ENCODE peak calls at places on chromosomes 7 and 10, in five cellular contexts. U is HCT116, E is MM.1S, Z is PC-3, G is neural progenitor cell. B is an unnamed sample.

GRCh38 chr10:1461016-1461415 is 276.3 kb downstream of the ADARB2 start:
- DNase-seq in U (no peak), E (no peak), Z (no peak), G (no peak), B (no peak)

GRCh38 chr7:24896031-24896433 is 83.9 kb downstream of the OSBPL3 start:
- DNase-seq in U (no peak), E (peak), Z (no peak), G (no peak), B (no peak)

GRCh38 chr10:17175551-17175950 is 25.9 kb downstream of the TRDMT1 start:
- DNase-seq in U (no peak), E (no peak), Z (no peak), G (peak), B (peak)

GRCh38 chr10:89355373-89355772 is 22.5 kb upstream of the IFIT1B start:
- DNase-seq in U (no peak), E (no peak), Z (peak), G (no peak), B (peak)

GRCh38 chr10:100364735-100365391 is 17.8 kb downstream of the SCD start:
- DNase-seq in U (peak), E (no peak), Z (peak), G (no peak), B (peak)

GRCh38 chr10:122140941-122141623 is 130.0 kb upstream of the BTBD16 start:
- DNase-seq in U (peak), E (no peak), Z (peak), G (no peak), B (peak)

GRCh38 chr7:42913591-42913990 is 1.7 kb upstream of the C7orf25 start:
- DNase-seq in U (no peak), E (peak), Z (no peak), G (no peak), B (peak)

GRCh38 chr7:99021941-99022560 is 121.9 kb downstream of the SMURF1 start:
- DNase-seq in U (no peak), E (no peak), Z (peak), G (no peak), B (no peak)

GRCh38 chr7:137703291-137704010 is 143.3 kb downstream of the DGKI start:
- DNase-seq in U (no peak), E (no peak), Z (no peak), G (no peak), B (peak)

GRCh38 chr7:101772508-101773306 is 44.7 kb upstream of the CUX1 start:
- DNase-seq in U (no peak), E (no peak), Z (no peak), G (no peak), B (no peak)

GRCh38 chr10:16828114-16828568 is 10.9 kb upstream of the RSU1 start:
- DNase-seq in U (peak), E (peak), Z (peak), G (peak), B (peak)

GRCh38 chr10:84333864-84334451 is 5.6 kb downstream of the CCSER2 start:
- DNase-seq in U (no peak), E (peak), Z (no peak), G (no peak), B (peak)

GRCh38 chr10:102394801-102395676 is 466 bp upstream of the NFKB2 start:
- DNase-seq in U (peak), E (peak), Z (peak), G (peak), B (peak)
- TF ChIP-seq EZH2phosphoT487 in U (no peak), E (no peak), Z (no peak), G (no peak), B (no peak)

GRCh38 chr7:140635821-140636220 is 4.8 kb downstream of the DENND2A start:
- DNase-seq in U (no peak), E (no peak), Z (no peak), G (no peak), B (no peak)

GRCh38 chr7:140640060-140640611 is 477 bp downstream of the DENND2A start:
- DNase-seq in U (no peak), E (no peak), Z (peak), G (peak), B (peak)

GRCh38 chr7:140639366-140640053 is 1.1 kb downstream of the DENND2A start:
- DNase-seq in U (no peak), E (no peak), Z (peak), G (peak), B (peak)

GRCh38 chr7:140640727-140641531 is at the start of gene DENND2A:
- DNase-seq in U (no peak), E (no peak), Z (peak), G (peak), B (peak)

GRCh38 chr7:140638311-140638791 is 2.3 kb downstream of the DENND2A start:
- DNase-seq in U (no peak), E (no peak), Z (peak), G (peak), B (peak)
- H3K9ac ChIP-seq in U (no peak), E (no peak), Z (no peak), G (no peak), B (peak)

GRCh38 chr10:127195041-127195506 is 1.3 kb downstream of the INSYN2A start:
- DNase-seq in U (no peak), E (no peak), Z (no peak), G (peak), B (peak)
- TF ChIP-seq EZH2 in U (no peak), E (no peak), Z (no peak), G (no peak), B (no peak)

DNA sequence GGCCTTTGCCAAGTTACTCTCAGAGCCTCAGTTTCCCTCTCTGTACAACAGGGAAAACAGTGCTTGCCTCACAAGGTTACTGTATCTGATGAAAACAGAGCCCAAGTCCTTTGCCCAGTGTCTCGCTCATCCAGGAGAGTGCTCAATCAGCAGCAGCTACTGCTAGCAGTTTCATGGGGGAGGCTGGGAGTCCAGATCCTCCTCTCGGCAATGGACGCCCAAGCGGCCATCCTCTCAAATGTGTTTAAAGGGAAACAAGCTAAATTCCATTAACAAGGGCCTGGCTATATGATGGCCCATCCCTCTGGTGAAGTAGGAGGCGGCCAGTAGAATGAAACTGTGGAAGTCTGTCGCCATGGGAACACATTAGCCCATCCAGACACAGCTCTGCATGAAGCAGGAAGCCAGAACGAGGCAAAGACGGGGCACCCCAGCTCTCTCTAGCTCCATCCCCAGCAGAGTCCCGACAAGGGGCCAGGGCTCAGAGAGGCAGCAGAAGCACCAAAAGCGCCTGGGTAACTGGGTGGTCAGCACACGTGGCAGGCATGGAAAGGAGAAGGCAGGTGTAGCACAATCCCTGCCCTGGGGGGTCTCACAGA is 35.2 kb downstream of the FAM53B start:
- DNase-seq in U (no peak), E (no peak), Z (no peak), G (peak), B (no peak)
- TF ChIP-seq EZH2phosphoT487 in U (no peak), E (no peak), Z (no peak), G (no peak), B (no peak)

GRCh38 chr10:69407621-69408301 is 9.0 kb downstream of the TACR2 start:
- DNase-seq in U (no peak), E (peak), Z (peak), G (peak), B (no peak)
- H3K9ac ChIP-seq in U (peak), E (peak), Z (peak), G (no peak), B (peak)

DNA sequence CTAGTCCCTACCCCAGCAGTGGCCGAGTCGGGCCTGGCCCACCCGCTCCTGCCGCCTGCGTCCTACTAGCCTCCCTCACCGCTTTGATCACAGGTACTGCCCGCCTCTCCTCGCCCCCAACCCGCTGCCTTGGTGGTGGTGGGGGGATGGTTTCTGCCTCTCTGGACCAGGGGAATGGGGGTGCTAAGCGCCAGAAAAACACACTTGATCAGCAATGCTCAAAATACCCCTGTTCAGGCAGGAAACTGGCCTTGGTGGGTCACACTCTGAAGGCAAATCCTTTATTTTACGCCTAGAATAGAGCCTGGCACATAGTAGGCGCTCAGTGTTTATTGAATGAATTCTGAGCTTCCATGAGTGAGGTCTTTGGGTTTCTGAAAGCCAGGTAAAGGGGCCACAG is 1.0 kb upstream of the CRTAC1 start:
- DNase-seq in U (no peak), E (no peak), Z (no peak), G (no peak), B (no peak)
- TF ChIP-seq EZH2 in U (no peak), E (no peak), Z (no peak), G (peak), B (no peak)

GRCh38 chr7:148419856-148420508 is 170.6 kb upstream of the C7orf33 start:
- DNase-seq in U (no peak), E (peak), Z (no peak), G (no peak), B (no peak)
- TF ChIP-seq EZH2phosphoT487 in U (no peak), E (no peak), Z (no peak), G (no peak), B (no peak)

B was measured in GM23248.